ENCODE peak calls at places on chromosomes 3 and 15, in eight cellular contexts. W is stomach; E is kidney; S is NCI-H1105; H is neuronal stem cell; C is naive thymus-derived CD8-positive, alpha-beta T cell; G is germinal center; P is C1 segment of cervical spinal cord. B is an unnamed sample.

GRCh38 chr15:40444741-40445140 is 4.0 kb downstream of the BAHD1 start:
- DNase-seq in E (no peak), P (no peak), H (no peak), S (no peak), W (no peak), C (no peak), G (no peak), B (no peak)

GRCh38 chr3:141789281-141789680 is 26.1 kb downstream of the GRK7 start:
- DNase-seq in P (no peak), C (no peak), G (no peak), W (no peak), S (no peak), E (no peak), H (no peak), B (no peak)

GRCh38 chr3:45178131-45179023 is 32.2 kb upstream of the CDCP1 start:
- DNase-seq in W (peak), G (no peak), C (no peak), P (no peak), E (no peak), S (no peak), H (no peak), B (no peak)

GRCh38 chr15:98525625-98526024 is 122.7 kb upstream of the IGF1R start:
- DNase-seq in C (no peak), P (no peak), W (no peak), H (no peak), E (no peak), G (no peak), S (no peak), B (no peak)

GRCh38 chr3:128205616-128206015 is 52.3 kb downstream of the EEFSEC start:
- DNase-seq in W (no peak), H (no peak), P (no peak), G (no peak), S (no peak), C (no peak), E (no peak), B (no peak)

GRCh38 chr3:143849854-143850549 is 1.7 kb upstream of the SLC9A9 start:
- DNase-seq in P (no peak), H (no peak), W (no peak), G (no peak), S (no peak), E (no peak), C (no peak), B (no peak)

GRCh38 chr3:11548721-11549131 is 95.0 kb downstream of the VGLL4 start:
- DNase-seq in G (no peak), W (peak), H (no peak), C (no peak), E (no peak), P (no peak), S (no peak), B (no peak)

GRCh38 chr3:55668359-55668758 is 181.3 kb upstream of the WNT5A start:
- DNase-seq in P (no peak), C (no peak), W (no peak), H (no peak), E (no peak), S (no peak), G (no peak), B (no peak)

GRCh38 chr15:73620078-73620477 is 13.1 kb downstream of the NPTN start:
- DNase-seq in C (no peak), W (no peak), S (no peak), P (no peak), H (no peak), G (no peak), E (no peak), B (no peak)

GRCh38 chr3:49903451-49904424 is at the start of gene MST1R:
- DNase-seq in E (peak), P (no peak), C (peak), W (peak), H (peak), G (peak), S (no peak), B (no peak)

GRCh38 chr3:72969766-72970165 is 26.8 kb upstream of the PPP4R2 start:
- DNase-seq in W (no peak), E (no peak), S (no peak), H (no peak), C (no peak), P (no peak), G (no peak), B (no peak)

GRCh38 chr15:95669146-95669922 is 661.2 kb upstream of the NR2F2 start:
- DNase-seq in G (no peak), S (no peak), W (no peak), E (no peak), C (no peak), P (no peak), H (no peak), B (no peak)

GRCh38 chr3:130925628-130926027 is 31.7 kb downstream of the ATP2C1 start:
- DNase-seq in H (no peak), P (no peak), C (no peak), S (no peak), E (no peak), G (no peak), W (no peak), B (no peak)

B was measured in frontal cortex.